ENCODE peak calls at places on chromosomes 2 and 18, in seven cellular contexts. One of them, this sample, is unnamed.

GRCh38 chr18:4453712-4454547 is 1.2 kb downstream of the DLGAP1 start:
- DNase-seq in epithelial cell of esophagus: no peak
- DNase-seq in Calu3: no peak
- DNase-seq in RPMI7951: no peak
- DNase-seq in endothelial cell: peak; percentile 40
- DNase-seq in HEK293T: no peak
- DNase-seq in NCI-H774: no peak
- DNase-seq in this sample: no peak

GRCh38 chr18:31596081-31596872 is 4.6 kb downstream of the TTR start:
- DNase-seq in HEK293T: no peak
- DNase-seq in NCI-H774: no peak
- DNase-seq in Calu3: peak; percentile 4
- DNase-seq in epithelial cell of esophagus: no peak
- DNase-seq in endothelial cell: no peak
- DNase-seq in RPMI7951: peak; percentile 37
- DNase-seq in this sample: no peak

GRCh38 chr2:108404784-108405397 is 27.1 kb downstream of the SULT1C4 start:
- DNase-seq in endothelial cell: no peak
- DNase-seq in Calu3: no peak
- DNase-seq in RPMI7951: no peak
- DNase-seq in NCI-H774: no peak
- DNase-seq in epithelial cell of esophagus: peak; percentile 67
- DNase-seq in HEK293T: no peak
- DNase-seq in this sample: no peak

GRCh38 chr2:63124850-63125249 is 74.2 kb downstream of the OTX1 start:
- DNase-seq in RPMI7951: no peak
- DNase-seq in epithelial cell of esophagus: peak; percentile 44
- DNase-seq in NCI-H774: no peak
- DNase-seq in Calu3: no peak
- DNase-seq in HEK293T: no peak
- DNase-seq in endothelial cell: no peak
- DNase-seq in this sample: no peak

GRCh38 chr2:197185676-197186075 is 124.9 kb downstream of the ANKRD44 start:
- DNase-seq in Calu3: no peak
- DNase-seq in HEK293T: no peak
- DNase-seq in RPMI7951: no peak
- DNase-seq in NCI-H774: no peak
- DNase-seq in endothelial cell: no peak
- DNase-seq in epithelial cell of esophagus: no peak
- DNase-seq in this sample: no peak

GRCh38 chr2:228048838-228049490 is 132.5 kb downstream of the SPHKAP start:
- DNase-seq in Calu3: peak; percentile 66
- DNase-seq in HEK293T: peak; percentile 52
- DNase-seq in NCI-H774: peak; percentile 38
- DNase-seq in RPMI7951: peak; percentile 64
- DNase-seq in endothelial cell: peak; percentile 23
- DNase-seq in epithelial cell of esophagus: peak; percentile 93
- DNase-seq in this sample: no peak

GRCh38 chr2:218716070-218716469 is 5.4 kb downstream of the TTLL4 start:
- DNase-seq in RPMI7951: no peak
- DNase-seq in HEK293T: no peak
- DNase-seq in epithelial cell of esophagus: peak; percentile 29
- DNase-seq in NCI-H774: no peak
- DNase-seq in endothelial cell: no peak
- DNase-seq in Calu3: no peak
- DNase-seq in this sample: no peak

GRCh38 chr2:20288941-20289340 is 61.7 kb downstream of the PUM2 start:
- DNase-seq in RPMI7951: peak; percentile 67
- DNase-seq in endothelial cell: no peak
- DNase-seq in epithelial cell of esophagus: peak; percentile 62
- DNase-seq in NCI-H774: no peak
- DNase-seq in HEK293T: no peak
- DNase-seq in Calu3: peak; percentile 56
- DNase-seq in this sample: no peak

GRCh38 chr2:127740665-127741287 is 39.5 kb downstream of the SFT2D3 start:
- DNase-seq in HEK293T: no peak
- DNase-seq in epithelial cell of esophagus: no peak
- DNase-seq in endothelial cell: no peak
- DNase-seq in RPMI7951: no peak
- DNase-seq in Calu3: no peak
- DNase-seq in NCI-H774: peak; percentile 39
- DNase-seq in this sample: no peak

GRCh38 chr2:11631462-11631861 is 38.5 kb downstream of the NTSR2 start:
- DNase-seq in NCI-H774: no peak
- DNase-seq in HEK293T: no peak
- DNase-seq in epithelial cell of esophagus: peak; percentile 65
- DNase-seq in RPMI7951: no peak
- DNase-seq in Calu3: no peak
- DNase-seq in endothelial cell: no peak
- DNase-seq in this sample: no peak

GRCh38 chr18:5452943-5453342 is 90.9 kb downstream of the EPB41L3 start:
- DNase-seq in endothelial cell: no peak
- DNase-seq in epithelial cell of esophagus: no peak
- DNase-seq in NCI-H774: no peak
- DNase-seq in Calu3: no peak
- DNase-seq in RPMI7951: no peak
- DNase-seq in HEK293T: no peak
- DNase-seq in this sample: no peak

GRCh38 chr2:128408349-128409305 is 90.0 kb upstream of the HS6ST1 start:
- DNase-seq in epithelial cell of esophagus: peak; percentile 64
- DNase-seq in Calu3: no peak
- DNase-seq in RPMI7951: peak; percentile 48
- DNase-seq in endothelial cell: peak; percentile 57
- DNase-seq in HEK293T: no peak
- DNase-seq in NCI-H774: no peak
- DNase-seq in this sample: no peak

GRCh38 chr18:58697131-58697530 is 25.9 kb downstream of the MALT1 start:
- DNase-seq in endothelial cell: no peak
- DNase-seq in epithelial cell of esophagus: no peak
- DNase-seq in NCI-H774: no peak
- DNase-seq in HEK293T: no peak
- DNase-seq in RPMI7951: no peak
- DNase-seq in Calu3: no peak
- DNase-seq in this sample: no peak

GRCh38 chr18:38940863-38941531 is 1375.4 kb upstream of the CELF4 start:
- DNase-seq in Calu3: peak; percentile 75
- DNase-seq in epithelial cell of esophagus: peak; percentile 93
- DNase-seq in RPMI7951: peak; percentile 90
- DNase-seq in NCI-H774: no peak
- DNase-seq in HEK293T: no peak
- DNase-seq in endothelial cell: no peak
- DNase-seq in this sample: no peak

GRCh38 chr2:53715568-53715967 is 52.0 kb upstream of the CHAC2 start:
- DNase-seq in RPMI7951: peak; percentile 3
- DNase-seq in epithelial cell of esophagus: peak; percentile 36
- DNase-seq in Calu3: no peak
- DNase-seq in endothelial cell: no peak
- DNase-seq in NCI-H774: no peak
- DNase-seq in HEK293T: no peak
- DNase-seq in this sample: no peak

GRCh38 chr2:48459921-48460320 is 70.0 kb upstream of the STON1 start:
- DNase-seq in RPMI7951: no peak
- DNase-seq in epithelial cell of esophagus: no peak
- DNase-seq in HEK293T: no peak
- DNase-seq in Calu3: no peak
- DNase-seq in endothelial cell: no peak
- DNase-seq in NCI-H774: no peak
- DNase-seq in this sample: no peak

GRCh38 chr2:65746919-65747678 is 314.7 kb upstream of the SPRED2 start:
- DNase-seq in RPMI7951: no peak
- DNase-seq in epithelial cell of esophagus: no peak
- DNase-seq in Calu3: no peak
- DNase-seq in endothelial cell: no peak
- DNase-seq in HEK293T: no peak
- DNase-seq in NCI-H774: no peak
- DNase-seq in this sample: no peak

GRCh38 chr2:191213333-191213732 is 31.9 kb upstream of the MYO1B start:
- DNase-seq in epithelial cell of esophagus: no peak
- DNase-seq in HEK293T: no peak
- DNase-seq in Calu3: no peak
- DNase-seq in NCI-H774: no peak
- DNase-seq in RPMI7951: no peak
- DNase-seq in endothelial cell: no peak
- DNase-seq in this sample: no peak